ENCODE peak calls at places on chromosomes 1 and 21, in nine cellular contexts. D is K562, F is SK-N-SH, J is breast epithelium, N is lower lobe of right lung, G is kidney, K is heart right ventricle, W is upper lobe of left lung, P is tibial nerve. Y is an unnamed sample.

GRCh38 chr21:41965045-41965444 is 11.2 kb upstream of the C2CD2 start:
- DNase-seq in K (no peak), N (no peak), G (no peak), D (no peak), P (peak; percentile 1), W (no peak), J (peak; percentile 9), F (no peak), Y (no peak)

GRCh38 chr1:247857986-247858356 is 984 bp downstream of the TRIM58 start:
- DNase-seq in D (no peak), F (no peak), G (no peak), K (no peak), J (no peak), W (no peak), N (no peak), P (no peak), Y (no peak)

GRCh38 chr1:228039006-228039481 is 32.2 kb downstream of the WNT3A start:
- DNase-seq in P (no peak), F (no peak), D (no peak), G (peak; percentile 63), W (no peak), N (no peak), J (no peak), K (no peak), Y (no peak)

GRCh38 chr1:227654858-227655752 is 80.0 kb downstream of the JMJD4 start:
- DNase-seq in K (no peak), G (no peak), W (no peak), F (no peak), D (no peak), P (no peak), N (no peak), J (no peak), Y (no peak)

GRCh38 chr1:95176859-95177258 is 57.2 kb upstream of the RWDD3 start:
- DNase-seq in J (no peak), F (no peak), N (no peak), W (no peak), K (no peak), P (no peak), G (no peak), D (no peak), Y (no peak)

GRCh38 chr1:86195281-86195680 is 38.7 kb upstream of the COL24A1 start:
- DNase-seq in W (no peak), P (no peak), J (no peak), G (no peak), K (no peak), N (no peak), F (no peak), D (no peak), Y (no peak)

GRCh38 chr21:39071623-39072214 is 111.5 kb downstream of the PSMG1 start:
- DNase-seq in W (no peak), J (no peak), P (no peak), K (no peak), G (no peak), D (no peak), N (no peak), F (no peak), Y (no peak)

GRCh38 chr1:67004176-67004575 is 49.8 kb downstream of the SLC35D1 start:
- DNase-seq in F (no peak), P (no peak), J (no peak), N (no peak), W (no peak), K (no peak), D (no peak), G (no peak), Y (no peak)

GRCh38 chr1:19547814-19548213 is 62.5 kb upstream of the CAPZB start:
- DNase-seq in K (no peak), W (no peak), D (no peak), J (no peak), P (no peak), N (no peak), F (no peak), G (no peak), Y (no peak)

GRCh38 chr1:20440785-20441200 is 45.2 kb downstream of the CAMK2N1 start:
- DNase-seq in W (peak; percentile 33), K (no peak), J (no peak), N (no peak), G (no peak), F (peak; percentile 80), D (peak; percentile 91), P (no peak), Y (peak; percentile 61)

GRCh38 chr1:110829955-110830553 is 42.9 kb upstream of the CD53 start:
- DNase-seq in D (peak; percentile 62), F (peak; percentile 30), N (no peak), W (no peak), G (no peak), P (no peak), K (no peak), J (no peak), Y (peak; percentile 30)

DNA sequence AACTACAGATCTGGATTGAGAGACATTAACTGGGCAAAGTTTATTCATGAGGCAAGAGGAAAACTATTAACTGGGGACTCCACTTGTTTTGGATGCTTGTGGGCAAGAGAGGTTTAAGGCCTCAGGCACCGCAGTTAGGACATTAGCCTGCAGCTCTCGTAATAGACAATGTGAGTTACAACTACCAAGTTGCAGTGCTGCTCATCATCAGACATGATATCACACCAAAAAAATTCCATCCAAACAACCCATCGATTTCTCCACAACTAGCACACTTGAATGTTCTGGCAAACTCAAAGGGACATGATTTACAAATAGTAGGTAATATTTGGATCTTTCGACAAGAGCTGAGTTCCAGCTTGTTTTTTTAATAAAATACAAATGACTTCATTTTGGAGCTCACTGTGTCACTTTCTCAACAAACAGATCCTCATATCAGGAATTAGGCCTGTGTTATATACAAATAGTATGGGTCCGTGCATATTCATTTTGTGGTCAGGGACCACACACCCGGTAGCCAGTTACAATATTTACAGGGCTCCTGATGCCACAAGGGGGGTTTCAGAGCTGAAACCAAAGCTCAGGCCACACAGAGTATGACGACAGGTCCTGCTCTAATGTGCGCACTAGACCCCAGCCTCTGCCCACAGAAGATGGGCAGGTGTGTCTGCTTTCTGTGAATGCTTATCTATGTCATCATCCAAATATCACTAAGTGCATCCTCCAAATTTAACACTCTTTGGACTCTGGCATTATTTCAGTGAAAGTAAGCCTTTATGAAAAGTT is 128.0 kb downstream of the TGFBR3 start:
- DNase-seq in G (no peak), W (no peak), J (peak; percentile 50), D (no peak), P (no peak), K (no peak), F (no peak), N (no peak), Y (no peak)
- H3K27ac ChIP-seq in G (no peak overlapping the region), W (peak overlapping the region; percentile 14), J (peak overlapping the region; percentile 81), D (no peak overlapping the region), P (peak overlapping the region; percentile 54), K (no peak overlapping the region), F (no peak overlapping the region), N (no peak overlapping the region), Y (no peak overlapping the region)

GRCh38 chr1:230876660-230877059 is 8.3 kb upstream of the C1orf198 start:
- DNase-seq in D (no peak), W (no peak), J (no peak), F (no peak), K (no peak), G (no peak), N (no peak), P (no peak), Y (no peak)
- H3K4me3 ChIP-seq in D (no peak overlapping the region), W (no peak overlapping the region), J (no peak overlapping the region), F (no peak overlapping the region), K (no peak overlapping the region), G (no peak overlapping the region), N (no peak overlapping the region), P (no peak overlapping the region), Y (no peak overlapping the region)

GRCh38 chr1:232508161-232508661 is 121.7 kb downstream of the SIPA1L2 start:
- DNase-seq in G (no peak), K (no peak), W (no peak), P (no peak), F (no peak), D (no peak), N (no peak), J (no peak), Y (no peak)

GRCh38 chr1:232512712-232513111 is 117.2 kb downstream of the SIPA1L2 start:
- DNase-seq in D (no peak), F (no peak), W (no peak), N (no peak), P (no peak), K (no peak), G (peak; percentile 19), J (no peak), Y (no peak)

GRCh38 chr1:232509570-232509969 is 120.4 kb downstream of the SIPA1L2 start:
- DNase-seq in N (no peak), F (no peak), P (no peak), K (peak; percentile 18), G (peak; percentile 45), D (no peak), W (no peak), J (no peak), Y (no peak)

GRCh38 chr1:232510367-232511110 is 119.4 kb downstream of the SIPA1L2 start:
- DNase-seq in N (no peak), D (no peak), G (no peak), P (no peak), K (no peak), J (no peak), W (no peak), F (no peak), Y (no peak)

GRCh38 chr1:232511172-232511571 is 118.8 kb downstream of the SIPA1L2 start:
- DNase-seq in J (no peak), N (no peak), F (no peak), P (no peak), D (no peak), G (no peak), K (no peak), W (no peak), Y (no peak)
- H3K27ac ChIP-seq in J (no peak overlapping the region), N (no peak overlapping the region), F (no peak overlapping the region), P (no peak overlapping the region), D (no peak overlapping the region), G (no peak overlapping the region), K (no peak overlapping the region), W (no peak overlapping the region), Y (no peak overlapping the region)

GRCh38 chr1:148307583-148308185 is 155.6 kb upstream of the NBPF11 start:
- DNase-seq in D (no peak), K (no peak), P (peak; percentile 18), F (no peak), G (no peak), J (no peak), N (peak; percentile 68), W (peak; percentile 55), Y (no peak)

GRCh38 chr1:148310807-148311206 is 158.7 kb upstream of the NBPF11 start:
- DNase-seq in N (no peak), D (no peak), F (no peak), P (no peak), W (no peak), J (no peak), G (no peak), K (no peak), Y (no peak)

GRCh38 chr1:148309940-148310500 is 157.9 kb upstream of the NBPF11 start:
- DNase-seq in F (no peak), K (no peak), W (peak; percentile 83), J (no peak), G (no peak), D (no peak), N (peak; percentile 85), P (no peak), Y (no peak)

DNA sequence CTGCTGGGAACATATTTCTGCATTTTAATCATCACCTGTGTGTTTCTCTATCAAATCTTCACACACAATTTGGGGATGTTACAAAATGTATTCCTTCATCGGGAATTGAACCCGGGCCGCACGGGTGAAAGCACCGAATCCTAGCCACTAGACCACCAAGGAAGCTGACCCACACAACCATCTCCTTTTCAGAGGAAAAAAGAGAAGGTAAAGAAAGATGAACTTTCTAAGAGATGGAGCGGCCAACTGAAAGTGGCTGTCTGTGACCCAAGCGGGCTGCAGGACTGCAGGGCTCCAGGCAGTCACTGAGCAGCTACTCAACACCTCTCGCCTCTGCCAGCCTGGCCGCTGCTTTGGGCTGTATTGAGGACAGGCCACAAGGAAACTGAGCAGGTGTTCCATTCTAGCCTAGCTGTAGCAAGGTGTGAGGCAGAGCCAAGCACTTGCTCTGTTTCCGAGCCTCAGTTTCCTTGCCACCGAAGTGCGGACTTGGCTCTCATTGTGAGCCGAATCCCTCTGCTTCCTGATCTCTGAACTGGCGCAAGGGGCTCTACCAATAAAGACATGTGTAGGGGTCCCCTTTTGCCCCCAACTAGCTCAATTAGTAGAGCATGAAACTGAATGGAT is 156.9 kb upstream of the NBPF11 start:
- DNase-seq in D (no peak), G (no peak), P (no peak), F (no peak), K (no peak), N (no peak), W (no peak), J (no peak), Y (no peak)
- H3K4me3 ChIP-seq in D (no peak overlapping the region), G (no peak overlapping the region), P (no peak overlapping the region), F (no peak overlapping the region), K (no peak overlapping the region), N (no peak overlapping the region), W (no peak overlapping the region), J (no peak overlapping the region), Y (no peak overlapping the region)